ENCODE peak calls at places on chromosomes 5 and 9, in four cellular contexts. S is neural progenitor cell, W is suprapubic skin, L is stomach. Y is an unnamed sample.

GRCh38 chr9:128927731-128928411 is 7.1 kb downstream of the PHYHD1 start:
- DNase-seq in S (peak), W (no peak), L (peak), Y (no peak)

GRCh38 chr5:68264024-68264956 is 48.7 kb downstream of the PIK3R1 start:
- DNase-seq in L (no peak), S (no peak), W (no peak), Y (no peak)

GRCh38 chr5:113345261-113345940 is 89.4 kb downstream of the TSSK1B start:
- DNase-seq in L (no peak), S (no peak), W (no peak), Y (no peak)

GRCh38 chr5:60334281-60334713 is 365.7 kb downstream of the DEPDC1B start:
- DNase-seq in S (no peak), L (no peak), W (no peak), Y (peak)

GRCh38 chr9:123914517-123915199 is 15.3 kb downstream of the DENND1A start:
- DNase-seq in L (no peak), S (no peak), W (no peak), Y (no peak)

GRCh38 chr9:18666987-18667772 is 193.2 kb downstream of the ADAMTSL1 start:
- DNase-seq in S (no peak), W (no peak), L (no peak), Y (no peak)

GRCh38 chr5:136001531-136001930 is 27.3 kb upstream of the TGFBI start:
- DNase-seq in W (no peak), L (no peak), S (peak), Y (no peak)

GRCh38 chr5:135660826-135661555 is 82.2 kb upstream of the CXCL14 start:
- DNase-seq in W (no peak), L (no peak), S (peak), Y (peak)

GRCh38 chr9:136178773-136179075 is 26.2 kb downstream of the LHX3 start:
- DNase-seq in L (no peak), S (peak), W (no peak), Y (no peak)

GRCh38 chr5:6746244-6746643 is 33.0 kb downstream of the TENT4A start:
- DNase-seq in L (no peak), S (no peak), W (no peak), Y (no peak)

GRCh38 chr5:147835386-147835798 is 3.9 kb upstream of the SPINK1 start:
- DNase-seq in L (no peak), W (no peak), S (no peak), Y (no peak)

GRCh38 chr9:123552530-123552929 is 196.5 kb downstream of the CRB2 start:
- DNase-seq in S (no peak), L (no peak), W (no peak), Y (no peak)

GRCh38 chr9:113474372-113474771 is 10.8 kb downstream of the RGS3 start:
- DNase-seq in W (peak), S (no peak), L (no peak), Y (no peak)

GRCh38 chr5:175457466-175457865 is 13.5 kb upstream of the DRD1 start:
- DNase-seq in S (no peak), L (no peak), W (no peak), Y (no peak)

GRCh38 chr5:127933348-127933747 is 150.2 kb upstream of the SLC12A2 start:
- DNase-seq in L (no peak), W (no peak), S (no peak), Y (no peak)

GRCh38 chr5:92594031-92594430 is 987.0 kb downstream of the NR2F1-AS1 start:
- DNase-seq in W (no peak), L (no peak), S (peak), Y (no peak)

GRCh38 chr9:69469136-69469535 is 144.1 kb downstream of the ENTREP1 start:
- DNase-seq in W (no peak), S (no peak), L (no peak), Y (no peak)

GRCh38 chr5:10539685-10539998 is 24.2 kb upstream of the ANKRD33B start:
- DNase-seq in W (no peak), L (no peak), S (no peak), Y (no peak)

GRCh38 chr9:135969064-135969683 is 8.0 kb upstream of the UBAC1 start:
- DNase-seq in S (no peak), W (no peak), L (no peak), Y (no peak)

GRCh38 chr9:129630967-129631672 is 5.2 kb downstream of the NTMT1 start:
- DNase-seq in S (no peak), L (no peak), W (no peak), Y (no peak)

GRCh38 chr9:94031946-94032345 is 52.3 kb upstream of the PTPDC1 start:
- DNase-seq in W (no peak), L (no peak), S (no peak), Y (no peak)

GRCh38 chr9:69809304-69809863 is 11.2 kb upstream of the CFAP95 start:
- DNase-seq in S (peak), W (no peak), L (no peak), Y (no peak)

GRCh38 chr5:174844971-174845370 is 120.6 kb downstream of the MSX2 start:
- DNase-seq in L (no peak), S (no peak), W (no peak), Y (no peak)

GRCh38 chr9:79542735-79543504 is 28.8 kb upstream of the TLE4 start:
- DNase-seq in W (no peak), S (no peak), L (no peak), Y (no peak)

GRCh38 chr9:108048406-108049025 is 558.9 kb upstream of the KLF4 start:
- DNase-seq in W (no peak), S (no peak), L (no peak), Y (no peak)

GRCh38 chr5:10595678-10596309 is 31.9 kb downstream of the ANKRD33B start:
- DNase-seq in S (no peak), L (no peak), W (no peak), Y (no peak)

GRCh38 chr9:133855802-133856592 is 117.8 kb upstream of the SARDH start:
- DNase-seq in S (no peak), W (no peak), L (peak), Y (peak)

GRCh38 chr5:170642776-170643436 is 139.1 kb downstream of the KCNIP1 start:
- DNase-seq in S (no peak), W (peak), L (no peak), Y (no peak)

GRCh38 chr9:101671567-101671966 is 66.9 kb downstream of the GRIN3A start:
- DNase-seq in L (no peak), W (no peak), S (no peak), Y (no peak)

GRCh38 chr9:70113403-70114022 is 69.9 kb downstream of the MAMDC2 start:
- DNase-seq in W (no peak), L (peak), S (peak), Y (no peak)

GRCh38 chr5:138697720-138698360 is 55.4 kb upstream of the CTNNA1 start:
- DNase-seq in W (no peak), S (no peak), L (no peak), Y (no peak)

GRCh38 chr9:126915281-126915816 is 767 bp downstream of the RALGPS1 start:
- DNase-seq in W (peak), L (peak), S (peak), Y (no peak)

GRCh38 chr5:37850128-37850865 is 10.5 kb upstream of the GDNF start:
- DNase-seq in W (no peak), L (no peak), S (no peak), Y (no peak)

GRCh38 chr9:122016789-122017188 is 76.3 kb downstream of the TTLL11 start:
- DNase-seq in S (no peak), W (no peak), L (no peak), Y (no peak)

GRCh38 chr9:21350787-21351186 is at the start of gene IFNA6:
- DNase-seq in S (no peak), L (no peak), W (no peak), Y (no peak)
- TF ChIP-seq CTCF in S (no peak), L (no peak), W (no peak), Y (no peak)

DNA sequence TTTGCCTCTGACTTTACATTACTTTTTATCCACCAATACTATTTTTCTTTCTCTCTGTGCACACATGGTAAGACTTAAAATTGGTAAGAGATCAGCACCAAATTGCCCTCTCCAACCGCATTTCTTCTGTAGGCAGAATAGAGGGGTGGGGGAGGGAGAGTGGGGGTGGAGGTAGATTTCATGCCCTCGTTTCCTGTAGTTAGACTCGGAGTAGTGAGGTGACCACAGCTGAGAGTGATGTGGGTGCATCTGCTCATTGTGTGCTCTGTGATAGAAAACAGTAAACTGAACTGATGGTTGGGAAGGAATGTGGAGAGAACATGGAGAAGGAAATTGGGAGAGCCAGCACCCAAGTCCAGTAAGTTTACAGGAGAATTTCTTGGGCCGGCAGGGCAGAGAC is 498.3 kb downstream of the IRX1 start:
- DNase-seq in W (no peak), L (no peak), S (no peak), Y (no peak)
- H3K4me3 ChIP-seq in W (no peak), L (no peak), S (no peak), Y (no peak)

GRCh38 chr5:25944786-25945185 is 1093.6 kb downstream of the CDH9 start:
- DNase-seq in L (no peak), S (no peak), W (no peak), Y (no peak)
- TF ChIP-seq CTCF in L (no peak), S (no peak), W (no peak), Y (no peak)

GRCh38 chr5:141100243-141100805 is at the start of gene PCDHB3:
- DNase-seq in S (no peak), L (no peak), W (no peak), Y (no peak)

GRCh38 chr5:141101059-141101458 is 786 bp downstream of the PCDHB3 start:
- DNase-seq in W (no peak), L (no peak), S (no peak), Y (no peak)

GRCh38 chr5:141094481-141095262 is at the start of gene PCDHB2:
- DNase-seq in W (no peak), L (no peak), S (peak), Y (no peak)

DNA sequence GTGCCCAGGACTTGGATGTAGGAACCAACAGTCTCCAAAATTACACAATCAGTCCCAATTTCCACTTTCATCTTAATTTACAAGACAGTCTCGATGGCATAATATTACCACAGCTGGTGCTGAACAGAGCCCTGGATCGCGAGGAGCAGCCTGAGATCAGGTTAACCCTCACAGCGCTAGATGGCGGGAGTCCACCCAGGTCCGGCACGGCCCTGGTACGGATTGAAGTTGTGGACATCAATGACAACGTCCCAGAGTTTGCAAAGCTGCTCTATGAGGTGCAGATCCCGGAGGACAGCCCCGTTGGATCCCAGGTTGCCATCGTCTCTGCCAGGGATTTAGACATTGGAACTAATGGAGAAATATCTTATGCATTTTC is 837 bp downstream of the PCDHB2 start:
- DNase-seq in L (no peak), S (no peak), W (no peak), Y (no peak)
- H3K4me3 ChIP-seq in L (peak), S (peak), W (peak), Y (peak)

Y was measured in epithelial cell of proximal tubule.